ENCODE peak calls at places on chromosome 14, in six cellular contexts. E is NCI-H1105 treated with DMSO at 0.1 percent for 48 hours; Z is central memory CD4-positive, alpha-beta T cell; H is Right ventricle myocardium inferior; Y is HT1080; G is activated CD4-positive, alpha-beta T cell treated with anti-CD3 and anti-CD28 coated beads for 36 hours. B is an unnamed sample.

GRCh38 chr14:68800361-68800760 is 7.5 kb upstream of the ZFP36L1 start:
- DNase-seq in G (peak; percentile 2), Z (no peak), E (no peak), H (no peak), Y (peak; percentile 45), B (no peak)

GRCh38 chr14:28767239-28767850 is 758 bp downstream of the FOXG1 start:
- DNase-seq in G (no peak), Z (no peak), E (no peak), Y (no peak), H (no peak), B (peak; percentile 34)

GRCh38 chr14:65042731-65043372 is 56.2 kb downstream of the FNTB start:
- DNase-seq in Z (no peak), H (no peak), E (no peak), G (no peak), Y (no peak), B (no peak)

GRCh38 chr14:51453869-51454268 is 197.8 kb upstream of the FRMD6 start:
- DNase-seq in H (no peak), Y (peak; percentile 59), G (no peak), Z (no peak), E (no peak), B (no peak)

GRCh38 chr14:68807148-68807600 is 14.3 kb upstream of the ZFP36L1 start:
- DNase-seq in G (no peak), E (no peak), H (peak; percentile 76), Y (peak; percentile 29), Z (no peak), B (no peak)

GRCh38 chr14:78725086-78725485 is 554.9 kb downstream of the NRXN3 start:
- DNase-seq in Y (no peak), Z (no peak), H (no peak), G (no peak), E (no peak), B (peak; percentile 88)

GRCh38 chr14:50045039-50045711 is 71.2 kb downstream of the VCPKMT start:
- DNase-seq in Z (peak; percentile 66), H (peak; percentile 83), E (no peak), Y (peak; percentile 89), G (peak; percentile 83), B (no peak)

GRCh38 chr14:93764211-93764659 is 24.1 kb downstream of the PRIMA1 start:
- DNase-seq in G (no peak), Y (no peak), H (peak; percentile 58), Z (no peak), E (no peak), B (no peak)

GRCh38 chr14:32023540-32023939 is 53.6 kb upstream of the ARHGAP5 start:
- DNase-seq in Y (no peak), Z (no peak), H (no peak), E (no peak), G (no peak), B (no peak)

GRCh38 chr14:42001436-42001835 is 394.8 kb downstream of the LRFN5 start:
- DNase-seq in G (no peak), H (no peak), E (peak; percentile 45), Z (no peak), Y (no peak), B (no peak)